ENCODE peak calls at places on chromosomes 16 and 17, in seven cellular contexts. N is HCT116; R is right lobe of liver; F is lower leg skin; Q is spleen; E is naive thymus-derived CD4-positive, alpha-beta T cell; D is effector memory CD4-positive, alpha-beta T cell. G is an unnamed sample.
A peak's percentile ranks its signal among the peaks of the same experiment; 100 is the strongest.

GRCh38 chr17:44636562-44636961 is 19.7 kb upstream of the MEIOC start:
- DNase-seq in R (no peak), E (no peak), Q (no peak), N (peak; percentile 13), D (no peak), F (no peak), G (no peak)

GRCh38 chr17:42287305-42288077 is 807 bp upstream of the STAT5A start:
- DNase-seq in Q (peak; percentile 87), D (no peak), N (no peak), E (no peak), R (no peak), F (peak; percentile 90), G (no peak)

GRCh38 chr17:42405963-42406495 is 17.0 kb downstream of the CAVIN1 start:
- DNase-seq in Q (peak; percentile 95), R (peak; percentile 80), F (peak; percentile 97), N (no peak), D (peak; percentile 73), E (peak; percentile 73), G (peak; percentile 82)

GRCh38 chr17:7982171-7982570 is 20.2 kb upstream of the GUCY2D start:
- DNase-seq in Q (no peak), R (no peak), F (no peak), D (no peak), E (no peak), N (no peak), G (no peak)

GRCh38 chr17:68457539-68458259 is 403 bp upstream of the WIPI1 start:
- DNase-seq in R (peak; percentile 100), F (peak; percentile 100), Q (peak; percentile 100), N (peak; percentile 98), D (peak; percentile 98), E (peak; percentile 98), G (peak; percentile 99)

GRCh38 chr16:84360170-84360569 is 8.2 kb upstream of the ATP2C2 start:
- DNase-seq in R (no peak), N (no peak), F (no peak), D (peak; percentile 5), Q (no peak), E (no peak), G (no peak)

GRCh38 chr16:80174416-80174815 is 366.4 kb upstream of the DYNLRB2 start:
- DNase-seq in R (no peak), F (no peak), N (no peak), Q (no peak), D (no peak), E (no peak), G (no peak)

GRCh38 chr16:87819983-87820382 is 49.3 kb downstream of the SLC7A5 start:
- DNase-seq in D (no peak), N (no peak), E (no peak), R (peak; percentile 46), F (no peak), Q (no peak), G (no peak)

GRCh38 chr16:67872631-67873434 is at the start of gene EDC4:
- DNase-seq in R (peak; percentile 91), E (peak; percentile 83), F (peak; percentile 95), Q (peak; percentile 96), N (peak; percentile 52), D (peak; percentile 82), G (peak; percentile 87)
- H3K4me3 ChIP-seq in R (peak within 1 kb of the TSS; percentile 67), E (peak within 1 kb of the TSS; percentile 88), F (peak within 1 kb of the TSS; percentile 93), Q (peak within 1 kb of the TSS; percentile 98), N (peak within 1 kb of the TSS; percentile 97), D (peak within 1 kb of the TSS; percentile 89), G (peak within 1 kb of the TSS; percentile 95)

DNA sequence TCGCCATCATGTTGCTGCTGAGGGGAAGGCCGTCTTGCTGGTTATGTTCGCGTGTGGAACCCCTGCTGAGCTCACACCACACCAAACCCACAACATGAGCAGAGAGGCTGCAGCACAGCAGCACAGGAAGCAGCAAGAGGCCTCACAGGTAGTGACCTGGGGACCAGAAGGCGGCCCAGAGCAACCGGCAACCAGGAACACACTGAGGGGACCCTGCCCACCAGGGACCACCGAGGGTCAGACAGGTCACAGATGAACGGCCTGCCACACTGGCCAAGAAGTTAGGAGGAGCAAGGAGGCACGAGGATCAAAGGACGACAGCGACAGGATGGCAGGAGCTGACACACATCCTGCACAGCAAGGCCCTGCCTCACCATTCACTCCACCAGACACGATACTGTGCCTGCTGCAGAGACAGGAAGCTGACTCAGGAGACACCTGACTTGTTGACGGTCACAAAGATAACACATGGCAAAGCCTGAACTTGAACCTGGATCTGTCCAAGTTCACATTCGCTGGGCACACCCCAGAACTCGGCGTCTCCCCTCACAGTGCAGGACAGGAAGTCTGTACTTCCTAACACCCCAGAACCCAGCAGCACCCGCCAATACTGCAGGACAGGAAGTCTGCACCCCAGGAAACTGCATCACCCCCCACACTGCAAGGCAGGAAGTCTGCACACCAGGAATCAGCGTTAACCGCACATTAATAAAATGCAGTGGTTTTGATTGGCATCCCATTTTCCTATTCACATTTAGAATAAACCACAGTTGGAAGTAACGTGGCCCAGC is 98.5 kb downstream of the ZNF778 start:
- DNase-seq in D (peak; percentile 73), E (peak; percentile 41), R (no peak), N (no peak), Q (peak; percentile 87), F (no peak), G (peak; percentile 47)
- H3K4me3 ChIP-seq in D (peak overlapping the region; percentile 14), E (peak overlapping the region; percentile 48), R (no peak overlapping the region), N (no peak overlapping the region), Q (peak overlapping the region; percentile 7), F (no peak overlapping the region), G (no peak overlapping the region)

GRCh38 chr17:82127315-82127595 is 29.2 kb upstream of the FASN start:
- DNase-seq in E (no peak), R (no peak), F (no peak), N (no peak), D (no peak), Q (no peak), G (no peak)

GRCh38 chr17:82128287-82128686 is 30.3 kb upstream of the FASN start:
- DNase-seq in D (no peak), F (no peak), Q (no peak), N (no peak), R (no peak), E (no peak), G (no peak)

GRCh38 chr17:82129095-82129494 is 31.1 kb upstream of the FASN start:
- DNase-seq in R (no peak), E (no peak), F (no peak), D (no peak), Q (no peak), N (peak; percentile 12), G (no peak)

GRCh38 chr17:82126479-82127314 is 28.7 kb upstream of the FASN start:
- DNase-seq in D (peak; percentile 83), F (no peak), Q (no peak), R (no peak), E (peak; percentile 51), N (no peak), G (no peak)

GRCh38 chr17:82127704-82128103 is 29.7 kb upstream of the FASN start:
- DNase-seq in D (no peak), N (no peak), F (no peak), Q (no peak), R (no peak), E (no peak), G (no peak)
- H3K4me3 ChIP-seq in D (peak overlapping the region; percentile 18), N (no peak overlapping the region), F (no peak overlapping the region), Q (no peak overlapping the region), R (no peak overlapping the region), E (peak overlapping the region; percentile 23), G (no peak overlapping the region)

DNA sequence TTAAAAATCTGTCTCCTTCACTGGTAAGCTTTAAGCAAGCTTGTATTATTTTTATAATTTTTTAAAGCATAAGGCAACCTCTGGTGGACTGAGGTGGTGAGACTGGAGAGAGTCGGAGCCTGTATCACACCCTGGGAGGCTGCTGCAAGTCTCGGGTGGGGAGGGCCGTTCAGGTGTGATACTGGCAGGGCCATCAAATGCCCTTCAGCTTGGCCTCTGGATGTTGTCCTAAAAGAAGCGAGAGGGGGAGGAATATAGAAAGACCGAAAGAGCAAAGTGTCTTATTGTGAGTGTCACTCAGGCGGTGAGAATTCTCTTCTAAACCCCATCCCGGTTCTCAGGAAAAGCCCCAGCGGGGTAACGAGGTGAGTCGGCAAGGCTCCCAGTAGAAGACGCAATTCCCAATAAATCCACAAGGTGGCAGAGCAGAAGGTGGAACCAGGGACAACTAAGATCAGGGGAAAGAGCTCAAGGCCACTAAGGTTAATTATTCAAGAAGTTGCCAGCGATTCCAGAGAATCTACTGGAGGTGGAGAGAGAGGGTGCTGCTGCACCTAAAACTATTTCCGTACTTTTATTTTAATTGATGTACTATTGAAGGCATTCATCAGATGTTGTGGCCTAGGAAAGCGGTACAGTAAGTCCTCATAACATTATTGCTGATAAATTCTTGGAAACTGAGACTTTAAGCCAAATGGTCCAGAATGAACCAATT is 14.1 kb downstream of the C17orf67 start:
- DNase-seq in N (peak; percentile 85), E (peak; percentile 38), D (peak; percentile 49), R (no peak), F (no peak), Q (peak; percentile 63), G (peak; percentile 78)
- H3K4me3 ChIP-seq in N (peak overlapping the region; percentile 25), E (no peak overlapping the region), D (no peak overlapping the region), R (no peak overlapping the region), F (no peak overlapping the region), Q (no peak overlapping the region), G (no peak overlapping the region)

GRCh38 chr16:10296956-10297340 is 88.9 kb upstream of the ATF7IP2 start:
- DNase-seq in F (peak; percentile 46), Q (no peak), N (no peak), R (no peak), E (no peak), D (no peak), G (no peak)

GRCh38 chr16:10297341-10298006 is 88.4 kb upstream of the ATF7IP2 start:
- DNase-seq in Q (peak; percentile 83), N (no peak), D (no peak), R (no peak), F (peak; percentile 18), E (no peak), G (no peak)

DNA sequence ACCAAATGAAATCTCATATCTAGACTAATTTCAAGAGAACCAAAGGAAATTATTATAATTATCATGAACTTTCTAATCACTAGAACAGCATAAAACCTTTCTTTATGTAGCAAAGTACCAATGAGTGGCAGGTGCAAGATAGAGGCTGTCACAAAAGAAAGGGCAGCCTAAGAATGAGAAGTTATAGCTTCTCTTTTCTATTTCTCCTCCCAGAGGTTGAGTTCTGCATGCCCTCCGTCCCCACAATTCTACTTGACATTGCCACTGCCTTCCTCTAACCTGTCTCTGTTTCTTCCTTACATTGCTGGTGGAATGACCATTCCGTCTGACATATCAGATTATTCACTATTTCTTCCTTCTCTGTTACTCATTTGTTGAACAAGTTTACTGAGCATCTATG is 87.4 kb upstream of the ATF7IP2 start:
- DNase-seq in N (no peak), R (no peak), E (no peak), Q (no peak), F (peak; percentile 7), D (no peak), G (no peak)
- H3K4me3 ChIP-seq in N (no peak overlapping the region), R (no peak overlapping the region), E (no peak overlapping the region), Q (no peak overlapping the region), F (no peak overlapping the region), D (no peak overlapping the region), G (no peak overlapping the region)

DNA sequence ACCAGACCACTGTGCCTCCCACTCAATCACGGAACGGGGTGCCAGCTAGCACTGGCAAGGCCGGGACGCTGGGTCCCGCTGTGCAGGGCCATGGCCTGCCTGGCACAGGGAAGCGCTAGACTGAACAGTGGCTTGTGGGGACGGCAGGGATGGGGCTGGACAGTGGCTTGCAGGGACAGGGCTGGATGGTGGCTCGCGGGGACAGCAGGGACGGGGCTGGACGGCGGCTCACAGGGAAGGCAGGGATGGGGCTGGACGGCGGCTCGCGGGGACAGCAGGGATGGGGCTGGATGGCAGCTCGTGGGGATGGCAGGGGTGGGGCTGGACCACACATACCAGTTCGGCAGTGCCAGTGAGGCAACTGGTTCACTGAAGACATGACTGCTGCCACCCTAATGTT is 32.6 kb downstream of the LMF1 start:
- DNase-seq in N (no peak), F (no peak), D (no peak), E (no peak), Q (peak; percentile 44), R (no peak), G (no peak)
- H3K4me3 ChIP-seq in N (no peak overlapping the region), F (no peak overlapping the region), D (no peak overlapping the region), E (no peak overlapping the region), Q (no peak overlapping the region), R (no peak overlapping the region), G (no peak overlapping the region)